ENCODE peak calls at places on chromosomes 7 and 10, in six cellular contexts. M is right cardiac atrium; R is endodermal cell; D is aorta; C is CD8-positive, alpha-beta memory T cell; U is left lung. O is an unnamed sample.

GRCh38 chr7:25852249-25852994 is 299.6 kb upstream of the NFE2L3 start:
- DNase-seq in M (peak; percentile 42), R (peak; percentile 84), D (no peak), C (no peak), U (peak; percentile 80), O (no peak)

GRCh38 chr10:117950408-117950807 is 96.3 kb downstream of the RAB11FIP2 start:
- DNase-seq in M (no peak), R (no peak), D (no peak), C (no peak), U (no peak), O (no peak)

GRCh38 chr7:138837627-138838026 is 39.6 kb upstream of the ATP6V0A4 start:
- DNase-seq in M (peak; percentile 54), R (no peak), D (no peak), C (no peak), U (no peak), O (no peak)

GRCh38 chr7:133275008-133275407 is 22.1 kb downstream of the EXOC4 start:
- DNase-seq in M (no peak), R (peak; percentile 58), D (no peak), C (no peak), U (no peak), O (no peak)

GRCh38 chr10:33113111-33113856 is 155.3 kb upstream of the ITGB1 start:
- DNase-seq in M (no peak), R (no peak), D (no peak), C (no peak), U (no peak), O (no peak)

GRCh38 chr7:48035967-48036478 is 680 bp downstream of the C7orf57 start:
- DNase-seq in M (peak; percentile 20), R (peak; percentile 72), D (peak; percentile 61), C (peak; percentile 11), U (peak; percentile 88), O (no peak)

GRCh38 chr7:128455556-128456254 is at the start of gene HILPDA:
- DNase-seq in M (peak; percentile 96), R (peak; percentile 93), D (peak; percentile 97), C (peak; percentile 92), U (peak; percentile 99), O (peak; percentile 96)

GRCh38 chr10:120824864-120825263 is 26.3 kb upstream of the WDR11 start:
- DNase-seq in M (no peak), R (peak; percentile 83), D (peak; percentile 50), C (no peak), U (no peak), O (no peak)

GRCh38 chr7:16130127-16131110 is 290.9 kb downstream of the CRPPA start:
- DNase-seq in M (no peak), R (no peak), D (no peak), C (no peak), U (no peak), O (no peak)

GRCh38 chr7:28961972-28962371 is 3.8 kb upstream of the TRIL start:
- DNase-seq in M (no peak), R (peak; percentile 85), D (no peak), C (no peak), U (no peak), O (no peak)

GRCh38 chr7:23349484-23350157 is 50.5 kb downstream of the MALSU1 start:
- DNase-seq in M (no peak), R (peak; percentile 53), D (no peak), C (no peak), U (no peak), O (no peak)

GRCh38 chr7:85730016-85730415 is 543.2 kb upstream of the SEMA3D start:
- DNase-seq in M (peak; percentile 35), R (no peak), D (no peak), C (no peak), U (no peak), O (no peak)

GRCh38 chr10:79380125-79380917 is 33.1 kb downstream of the PPIF start:
- DNase-seq in M (no peak), R (peak; percentile 45), D (peak; percentile 77), C (no peak), U (no peak), O (no peak)

GRCh38 chr10:31404640-31405039 is 85.6 kb downstream of the ZEB1 start:
- DNase-seq in M (no peak), R (no peak), D (no peak), C (no peak), U (no peak), O (no peak)

GRCh38 chr10:77485847-77486246 is 151.8 kb downstream of the KCNMA1 start:
- DNase-seq in M (no peak), R (no peak), D (no peak), C (no peak), U (no peak), O (no peak)

GRCh38 chr7:149624006-149624405 is 126.4 kb upstream of the ZNF746 start:
- DNase-seq in M (peak; percentile 37), R (peak; percentile 66), D (peak; percentile 51), C (peak; percentile 56), U (no peak), O (no peak)

GRCh38 chr10:75287697-75288096 is 51.9 kb upstream of the COMTD1 start:
- DNase-seq in M (no peak), R (no peak), D (no peak), C (no peak), U (no peak), O (no peak)

GRCh38 chr7:68472688-68473087 is 1125.6 kb upstream of the AUTS2 start:
- DNase-seq in M (no peak), R (no peak), D (no peak), C (no peak), U (no peak), O (no peak)

GRCh38 chr7:28410628-28411578 is 1.4 kb upstream of the CREB5 start:
- DNase-seq in M (peak; percentile 54), R (peak; percentile 73), D (peak; percentile 65), C (peak; percentile 6), U (peak; percentile 50), O (peak; percentile 89)

GRCh38 chr7:55072251-55072650 is 53.4 kb downstream of the EGFR start:
- DNase-seq in M (no peak), R (no peak), D (no peak), C (no peak), U (no peak), O (no peak)

GRCh38 chr10:116210588-116211346 is 62.2 kb downstream of the GFRA1 start:
- DNase-seq in M (no peak), R (no peak), D (no peak), C (no peak), U (no peak), O (no peak)

DNA sequence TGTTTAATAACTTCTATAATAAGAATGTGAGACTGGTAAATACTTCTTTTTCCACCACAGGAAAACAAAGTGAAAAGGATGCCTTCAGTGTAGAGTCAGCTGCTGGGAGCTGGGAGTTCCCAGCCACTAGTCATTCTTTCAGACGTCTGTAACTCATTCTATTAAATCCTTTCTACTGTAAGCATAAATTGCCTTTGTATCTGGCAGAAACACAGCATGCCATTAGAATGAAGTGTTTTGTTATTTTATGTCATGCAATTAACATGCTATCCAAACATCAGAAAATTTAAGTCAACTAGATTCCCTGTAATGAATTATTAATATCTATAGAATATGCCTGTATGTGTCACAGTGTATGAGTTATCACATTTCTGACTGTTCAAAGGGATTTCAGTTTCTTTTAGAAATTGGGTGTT is 14.3 kb downstream of the BPGM start:
- DNase-seq in M (no peak), R (no peak), D (no peak), C (no peak), U (no peak), O (no peak)
- H3K27ac ChIP-seq in M (no peak overlapping the region), R (no peak overlapping the region), D (no peak overlapping the region), C (no peak overlapping the region), U (no peak overlapping the region), O (no peak overlapping the region)

GRCh38 chr10:12703813-12704212 is 297.7 kb downstream of the CCDC3 start:
- DNase-seq in M (no peak), R (no peak), D (no peak), C (no peak), U (no peak), O (no peak)

GRCh38 chr10:12703141-12703540 is 298.4 kb downstream of the CCDC3 start:
- DNase-seq in M (no peak), R (no peak), D (no peak), C (no peak), U (no peak), O (no peak)

GRCh38 chr10:12707461-12708185 is 293.9 kb downstream of the CCDC3 start:
- DNase-seq in M (peak; percentile 29), R (peak; percentile 81), D (no peak), C (no peak), U (no peak), O (no peak)

GRCh38 chr10:12704488-12704887 is 297.0 kb downstream of the CCDC3 start:
- DNase-seq in M (no peak), R (no peak), D (no peak), C (no peak), U (no peak), O (no peak)

DNA sequence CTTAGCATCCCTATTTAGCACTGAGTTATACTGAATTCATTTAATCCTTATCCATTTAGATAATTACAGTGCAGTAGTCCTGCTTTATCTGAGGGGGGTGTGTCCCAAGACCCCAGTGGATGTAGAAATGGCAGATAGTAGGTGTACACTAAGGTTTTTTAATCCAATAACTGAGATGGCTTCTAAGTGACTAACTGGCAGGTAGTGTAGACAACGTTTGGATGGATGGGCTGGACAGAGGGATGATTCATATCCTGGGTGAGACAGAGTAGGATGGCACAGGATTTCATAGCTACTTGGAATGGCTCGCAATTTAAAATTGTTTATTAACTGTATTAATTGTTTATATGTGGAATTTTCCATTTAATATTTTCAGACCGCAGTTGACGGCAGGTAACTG is 295.6 kb downstream of the CCDC3 start:
- DNase-seq in M (no peak), R (no peak), D (no peak), C (no peak), U (no peak), O (no peak)
- H3K4me1 ChIP-seq in M (peaks cover 7% of the 10 kb centered on the region), R (peaks cover 5% of the 10 kb centered on the region), D (peaks cover 9% of the 10 kb centered on the region), C (no peaks in the 10 kb centered on the region), U (peaks cover 25% of the 10 kb centered on the region), O (peaks cover 56% of the 10 kb centered on the region)

GRCh38 chr10:24382596-24382978 is 173.6 kb downstream of the KIAA1217 start:
- DNase-seq in M (no peak), R (no peak), D (no peak), C (no peak), U (no peak), O (no peak)

GRCh38 chr10:24381235-24382010 is 172.5 kb downstream of the KIAA1217 start:
- DNase-seq in M (no peak), R (no peak), D (no peak), C (no peak), U (no peak), O (no peak)

GRCh38 chr10:24383681-24384106 is 174.8 kb downstream of the KIAA1217 start:
- DNase-seq in M (peak; percentile 85), R (peak; percentile 91), D (peak; percentile 90), C (no peak), U (peak; percentile 85), O (peak; percentile 89)

GRCh38 chr10:24382045-24382444 is 173.1 kb downstream of the KIAA1217 start:
- DNase-seq in M (no peak), R (no peak), D (no peak), C (no peak), U (no peak), O (no peak)

GRCh38 chr10:24382979-24383663 is 174.2 kb downstream of the KIAA1217 start:
- DNase-seq in M (peak; percentile 17), R (peak; percentile 64), D (no peak), C (no peak), U (no peak), O (no peak)
- H3K27ac ChIP-seq in M (peak overlapping the region; percentile 43), R (peak overlapping the region; percentile 81), D (peak overlapping the region; percentile 45), C (no peak overlapping the region), U (peak overlapping the region; percentile 4), O (peak overlapping the region; percentile 84)

DNA sequence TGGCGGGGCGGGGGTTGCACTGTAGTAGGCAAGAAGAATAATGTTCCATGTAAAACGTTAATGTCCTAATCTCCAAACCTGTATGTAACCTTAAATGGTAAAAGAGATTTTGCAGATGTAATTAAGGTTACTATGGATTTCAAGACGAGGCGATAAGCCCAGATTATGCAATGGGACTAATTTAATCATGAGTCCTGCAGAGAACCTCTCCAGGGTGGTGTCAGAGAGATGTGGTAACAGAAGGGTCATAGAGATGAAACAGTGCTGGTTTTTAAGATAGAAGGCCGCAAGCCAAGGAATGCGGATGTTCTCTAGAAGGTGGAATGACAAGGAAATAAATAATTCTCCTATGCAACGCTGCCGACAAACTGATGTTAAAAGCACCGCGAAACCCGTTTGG is 57.1 kb downstream of the UBE3C start:
- DNase-seq in M (no peak), R (no peak), D (no peak), C (no peak), U (no peak), O (no peak)
- H3K4me1 ChIP-seq in M (no peaks in the 10 kb centered on the region), R (no peaks in the 10 kb centered on the region), D (no peaks in the 10 kb centered on the region), C (no peaks in the 10 kb centered on the region), U (no peaks in the 10 kb centered on the region), O (no peaks in the 10 kb centered on the region)